ENCODE peak calls at places on chromosomes 4 and X, in seven cellular contexts. One of them, this sample, is unnamed. For H3K36me3, the result is how much of the 10 kb centered on the place peaks cover.

GRCh38 chrX:1440506-1440905 is 12.2 kb downstream of the ASMTL start:
- DNase-seq in Peyer's patch: no peak
- DNase-seq in CD8-positive, alpha-beta T cell: no peak
- DNase-seq in IMR-90: no peak
- DNase-seq in mucosa of descending colon: no peak
- DNase-seq in lower lobe of right lung: peak
- DNase-seq in fibroblast of lung: no peak
- DNase-seq in this sample: no peak

GRCh38 chrX:12372111-12372510 is 233.8 kb downstream of the FRMPD4 start:
- DNase-seq in fibroblast of lung: no peak
- DNase-seq in CD8-positive, alpha-beta T cell: no peak
- DNase-seq in lower lobe of right lung: no peak
- DNase-seq in IMR-90: peak
- DNase-seq in mucosa of descending colon: no peak
- DNase-seq in Peyer's patch: no peak
- DNase-seq in this sample: no peak

GRCh38 chrX:69073721-69074120 is 91.5 kb downstream of the PJA1 start:
- DNase-seq in CD8-positive, alpha-beta T cell: no peak
- DNase-seq in fibroblast of lung: no peak
- DNase-seq in mucosa of descending colon: no peak
- DNase-seq in IMR-90: no peak
- DNase-seq in Peyer's patch: no peak
- DNase-seq in lower lobe of right lung: no peak
- DNase-seq in this sample: no peak

GRCh38 chr4:168612435-168613139 is 115.7 kb downstream of the PALLD start:
- DNase-seq in mucosa of descending colon: no peak
- DNase-seq in Peyer's patch: no peak
- DNase-seq in fibroblast of lung: peak
- DNase-seq in lower lobe of right lung: no peak
- DNase-seq in IMR-90: peak
- DNase-seq in CD8-positive, alpha-beta T cell: no peak
- DNase-seq in this sample: no peak

GRCh38 chrX:137432609-137433008 is 133.3 kb upstream of the ZIC3 start:
- DNase-seq in mucosa of descending colon: no peak
- DNase-seq in CD8-positive, alpha-beta T cell: no peak
- DNase-seq in IMR-90: no peak
- DNase-seq in fibroblast of lung: no peak
- DNase-seq in Peyer's patch: no peak
- DNase-seq in lower lobe of right lung: no peak
- DNase-seq in this sample: no peak

GRCh38 chrX:107542500-107542899 is 85.8 kb upstream of the PRPS1 start:
- DNase-seq in lower lobe of right lung: no peak
- DNase-seq in CD8-positive, alpha-beta T cell: no peak
- DNase-seq in IMR-90: peak
- DNase-seq in mucosa of descending colon: no peak
- DNase-seq in Peyer's patch: no peak
- DNase-seq in fibroblast of lung: peak
- DNase-seq in this sample: no peak

GRCh38 chr4:182842104-182842600 is 75.0 kb downstream of the DCTD start:
- DNase-seq in CD8-positive, alpha-beta T cell: no peak
- DNase-seq in fibroblast of lung: no peak
- DNase-seq in Peyer's patch: no peak
- DNase-seq in mucosa of descending colon: no peak
- DNase-seq in lower lobe of right lung: no peak
- DNase-seq in IMR-90: no peak
- DNase-seq in this sample: no peak

GRCh38 chr4:48484494-48485168 is 1.5 kb downstream of the SLC10A4 start:
- DNase-seq in CD8-positive, alpha-beta T cell: no peak
- DNase-seq in fibroblast of lung: no peak
- DNase-seq in Peyer's patch: no peak
- DNase-seq in IMR-90: no peak
- DNase-seq in lower lobe of right lung: no peak
- DNase-seq in mucosa of descending colon: no peak
- DNase-seq in this sample: no peak

GRCh38 chr4:177853198-177853597 is 411.0 kb upstream of the AGA start:
- DNase-seq in lower lobe of right lung: no peak
- DNase-seq in fibroblast of lung: no peak
- DNase-seq in IMR-90: no peak
- DNase-seq in CD8-positive, alpha-beta T cell: no peak
- DNase-seq in mucosa of descending colon: no peak
- DNase-seq in Peyer's patch: no peak
- DNase-seq in this sample: no peak

GRCh38 chr4:108814327-108814726 is 51.5 kb upstream of the ETNPPL start:
- DNase-seq in fibroblast of lung: no peak
- DNase-seq in Peyer's patch: no peak
- DNase-seq in CD8-positive, alpha-beta T cell: no peak
- DNase-seq in lower lobe of right lung: no peak
- DNase-seq in IMR-90: no peak
- DNase-seq in mucosa of descending colon: no peak
- DNase-seq in this sample: peak

GRCh38 chr4:1414831-1415680 is 8.8 kb upstream of the NKX1-1 start:
- DNase-seq in IMR-90: no peak
- DNase-seq in mucosa of descending colon: no peak
- DNase-seq in CD8-positive, alpha-beta T cell: no peak
- DNase-seq in fibroblast of lung: no peak
- DNase-seq in lower lobe of right lung: peak
- DNase-seq in Peyer's patch: peak
- DNase-seq in this sample: no peak

GRCh38 chr4:56250801-56251200 is 136.5 kb downstream of the AASDH start:
- DNase-seq in mucosa of descending colon: no peak
- DNase-seq in CD8-positive, alpha-beta T cell: no peak
- DNase-seq in Peyer's patch: no peak
- DNase-seq in IMR-90: no peak
- DNase-seq in fibroblast of lung: no peak
- DNase-seq in lower lobe of right lung: no peak
- DNase-seq in this sample: no peak

GRCh38 chr4:185874516-185875230 is 62.7 kb upstream of the SORBS2 start:
- DNase-seq in IMR-90: peak
- DNase-seq in lower lobe of right lung: no peak
- DNase-seq in Peyer's patch: no peak
- DNase-seq in mucosa of descending colon: no peak
- DNase-seq in fibroblast of lung: peak
- DNase-seq in CD8-positive, alpha-beta T cell: no peak
- DNase-seq in this sample: no peak

GRCh38 chrX:110944793-110945466 is 149.3 kb upstream of the CHRDL1 start:
- DNase-seq in fibroblast of lung: no peak
- DNase-seq in Peyer's patch: no peak
- DNase-seq in IMR-90: no peak
- DNase-seq in CD8-positive, alpha-beta T cell: no peak
- DNase-seq in lower lobe of right lung: no peak
- DNase-seq in mucosa of descending colon: no peak
- DNase-seq in this sample: no peak

GRCh38 chr4:16157609-16158503 is 68.4 kb downstream of the TAPT1 start:
- DNase-seq in Peyer's patch: no peak
- DNase-seq in mucosa of descending colon: no peak
- DNase-seq in fibroblast of lung: no peak
- DNase-seq in lower lobe of right lung: no peak
- DNase-seq in IMR-90: no peak
- DNase-seq in CD8-positive, alpha-beta T cell: no peak
- DNase-seq in this sample: no peak

GRCh38 chr4:93684571-93684970 is 144.0 kb upstream of the ATOH1 start:
- DNase-seq in CD8-positive, alpha-beta T cell: no peak
- DNase-seq in mucosa of descending colon: no peak
- DNase-seq in fibroblast of lung: no peak
- DNase-seq in lower lobe of right lung: no peak
- DNase-seq in IMR-90: no peak
- DNase-seq in Peyer's patch: no peak
- DNase-seq in this sample: no peak

GRCh38 chrX:131746491-131746968 is 202.7 kb downstream of the OR13H1 start:
- DNase-seq in CD8-positive, alpha-beta T cell: no peak
- DNase-seq in mucosa of descending colon: peak
- DNase-seq in fibroblast of lung: no peak
- DNase-seq in lower lobe of right lung: no peak
- DNase-seq in Peyer's patch: peak
- DNase-seq in IMR-90: peak
- DNase-seq in this sample: peak

GRCh38 chr4:52822583-52823477 is 39.3 kb upstream of the RASL11B start:
- DNase-seq in lower lobe of right lung: no peak
- DNase-seq in IMR-90: peak
- DNase-seq in mucosa of descending colon: no peak
- DNase-seq in Peyer's patch: no peak
- DNase-seq in CD8-positive, alpha-beta T cell: no peak
- DNase-seq in fibroblast of lung: peak
- DNase-seq in this sample: no peak

GRCh38 chrX:119325456-119325855 is 73.7 kb upstream of the SLC25A43 start:
- DNase-seq in lower lobe of right lung: no peak
- DNase-seq in CD8-positive, alpha-beta T cell: no peak
- DNase-seq in Peyer's patch: no peak
- DNase-seq in IMR-90: no peak
- DNase-seq in mucosa of descending colon: no peak
- DNase-seq in fibroblast of lung: no peak
- DNase-seq in this sample: no peak

GRCh38 chr4:147984065-147984777 is 252.3 kb downstream of the ARHGAP10 start:
- DNase-seq in Peyer's patch: no peak
- DNase-seq in lower lobe of right lung: no peak
- DNase-seq in CD8-positive, alpha-beta T cell: no peak
- DNase-seq in fibroblast of lung: peak
- DNase-seq in mucosa of descending colon: no peak
- DNase-seq in IMR-90: peak
- DNase-seq in this sample: peak

GRCh38 chr4:53914313-53915016 is 149.9 kb downstream of the CHIC2 start:
- DNase-seq in CD8-positive, alpha-beta T cell: no peak
- DNase-seq in IMR-90: peak
- DNase-seq in lower lobe of right lung: peak
- DNase-seq in Peyer's patch: peak
- DNase-seq in fibroblast of lung: peak
- DNase-seq in mucosa of descending colon: no peak
- DNase-seq in this sample: no peak

GRCh38 chr4:150323551-150324325 is 245.5 kb downstream of the DCLK2 start:
- DNase-seq in mucosa of descending colon: no peak
- DNase-seq in lower lobe of right lung: no peak
- DNase-seq in CD8-positive, alpha-beta T cell: no peak
- DNase-seq in Peyer's patch: no peak
- DNase-seq in IMR-90: peak
- DNase-seq in fibroblast of lung: peak
- DNase-seq in this sample: no peak

GRCh38 chrX:103688949-103689348 is 2.5 kb upstream of the MORF4L2 start:
- DNase-seq in IMR-90: peak
- DNase-seq in CD8-positive, alpha-beta T cell: no peak
- DNase-seq in fibroblast of lung: peak
- DNase-seq in lower lobe of right lung: no peak
- DNase-seq in Peyer's patch: no peak
- DNase-seq in mucosa of descending colon: no peak
- DNase-seq in this sample: peak

GRCh38 chr4:121998024-121998423 is 46.2 kb upstream of the TRPC3 start:
- DNase-seq in fibroblast of lung: no peak
- DNase-seq in Peyer's patch: no peak
- DNase-seq in lower lobe of right lung: no peak
- DNase-seq in IMR-90: no peak
- DNase-seq in CD8-positive, alpha-beta T cell: no peak
- DNase-seq in mucosa of descending colon: no peak
- DNase-seq in this sample: no peak
- TF ChIP-seq CTCF in fibroblast of lung: no peak
- TF ChIP-seq CTCF in Peyer's patch: no peak
- TF ChIP-seq CTCF in lower lobe of right lung: no peak
- TF ChIP-seq CTCF in IMR-90: no peak
- TF ChIP-seq CTCF in CD8-positive, alpha-beta T cell: no peak
- TF ChIP-seq CTCF in mucosa of descending colon: no peak
- TF ChIP-seq CTCF in this sample: no peak

DNA sequence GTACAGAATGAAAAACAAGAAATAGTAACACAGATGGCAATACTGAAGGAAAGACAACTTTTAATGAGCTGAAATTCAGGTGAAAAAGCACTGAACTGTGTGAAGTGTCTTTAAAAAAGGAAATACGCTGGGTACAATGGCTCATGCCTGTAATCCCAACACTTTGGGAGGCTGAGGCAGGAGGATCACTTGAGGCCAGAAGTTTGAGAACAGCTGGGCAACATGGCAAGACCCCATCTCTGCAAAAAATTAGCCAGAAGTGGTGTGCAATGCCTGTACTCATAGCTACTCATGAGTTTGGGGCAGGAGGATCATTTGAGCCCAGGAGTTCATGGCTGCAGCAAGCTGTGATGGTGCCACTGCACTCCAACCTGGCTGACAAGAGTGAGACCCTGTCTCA is 59.8 kb upstream of the COX18 start:
- DNase-seq in CD8-positive, alpha-beta T cell: no peak
- DNase-seq in Peyer's patch: no peak
- DNase-seq in lower lobe of right lung: no peak
- DNase-seq in IMR-90: no peak
- DNase-seq in mucosa of descending colon: no peak
- DNase-seq in fibroblast of lung: no peak
- DNase-seq in this sample: no peak
- H3K36me3 ChIP-seq in CD8-positive, alpha-beta T cell: under half
- H3K36me3 ChIP-seq in Peyer's patch: half or more
- H3K36me3 ChIP-seq in lower lobe of right lung: half or more
- H3K36me3 ChIP-seq in IMR-90: under half
- H3K36me3 ChIP-seq in mucosa of descending colon: under half
- H3K36me3 ChIP-seq in fibroblast of lung: under half
- H3K36me3 ChIP-seq in this sample: under half

GRCh38 chr4:104491826-104492771 is 2.6 kb downstream of the CXXC4 start:
- DNase-seq in Peyer's patch: no peak
- DNase-seq in CD8-positive, alpha-beta T cell: no peak
- DNase-seq in mucosa of descending colon: no peak
- DNase-seq in IMR-90: no peak
- DNase-seq in fibroblast of lung: peak
- DNase-seq in lower lobe of right lung: no peak
- DNase-seq in this sample: peak

GRCh38 chr4:104489731-104490095 is 5.0 kb downstream of the CXXC4 start:
- DNase-seq in lower lobe of right lung: no peak
- DNase-seq in mucosa of descending colon: no peak
- DNase-seq in CD8-positive, alpha-beta T cell: no peak
- DNase-seq in IMR-90: no peak
- DNase-seq in fibroblast of lung: no peak
- DNase-seq in Peyer's patch: no peak
- DNase-seq in this sample: no peak

GRCh38 chr4:104490770-104491395 is 3.8 kb downstream of the CXXC4 start:
- DNase-seq in mucosa of descending colon: peak
- DNase-seq in IMR-90: peak
- DNase-seq in lower lobe of right lung: peak
- DNase-seq in fibroblast of lung: peak
- DNase-seq in Peyer's patch: peak
- DNase-seq in CD8-positive, alpha-beta T cell: peak
- DNase-seq in this sample: peak

GRCh38 chr4:104491396-104491821 is 3.3 kb downstream of the CXXC4 start:
- DNase-seq in fibroblast of lung: peak
- DNase-seq in CD8-positive, alpha-beta T cell: no peak
- DNase-seq in Peyer's patch: peak
- DNase-seq in IMR-90: no peak
- DNase-seq in lower lobe of right lung: peak
- DNase-seq in mucosa of descending colon: peak
- DNase-seq in this sample: peak

GRCh38 chr4:104490096-104490769 is 4.5 kb downstream of the CXXC4 start:
- DNase-seq in IMR-90: no peak
- DNase-seq in Peyer's patch: peak
- DNase-seq in lower lobe of right lung: no peak
- DNase-seq in fibroblast of lung: peak
- DNase-seq in CD8-positive, alpha-beta T cell: no peak
- DNase-seq in mucosa of descending colon: no peak
- DNase-seq in this sample: peak
- H3K4me3 ChIP-seq in IMR-90: no peak
- H3K4me3 ChIP-seq in Peyer's patch: peak
- H3K4me3 ChIP-seq in lower lobe of right lung: peak
- H3K4me3 ChIP-seq in fibroblast of lung: no peak
- H3K4me3 ChIP-seq in CD8-positive, alpha-beta T cell: peak
- H3K4me3 ChIP-seq in mucosa of descending colon: no peak
- H3K4me3 ChIP-seq in this sample: peak

DNA sequence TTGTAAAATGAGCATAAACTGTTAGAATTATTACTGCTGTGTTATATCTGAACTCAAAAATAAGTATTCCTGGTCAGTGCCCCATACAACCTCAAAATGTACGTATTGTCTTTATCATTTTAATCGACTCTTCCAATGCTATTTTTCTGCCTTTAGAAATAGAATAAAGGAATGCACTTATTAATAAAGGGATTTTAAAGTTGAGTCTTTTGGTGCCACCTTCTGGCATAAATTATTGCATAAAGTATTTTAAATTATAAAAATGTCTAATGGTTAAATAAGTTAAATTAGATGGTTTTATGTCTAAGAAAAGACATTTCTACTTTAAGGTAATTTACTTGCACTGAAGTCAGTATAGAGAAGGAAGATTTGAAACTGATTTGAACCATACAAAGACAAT is 424.0 kb upstream of the NDST4 start:
- DNase-seq in fibroblast of lung: peak
- DNase-seq in Peyer's patch: no peak
- DNase-seq in lower lobe of right lung: no peak
- DNase-seq in CD8-positive, alpha-beta T cell: no peak
- DNase-seq in IMR-90: no peak
- DNase-seq in mucosa of descending colon: no peak
- DNase-seq in this sample: no peak
- TF ChIP-seq CTCF in fibroblast of lung: no peak
- TF ChIP-seq CTCF in Peyer's patch: no peak
- TF ChIP-seq CTCF in lower lobe of right lung: peak
- TF ChIP-seq CTCF in CD8-positive, alpha-beta T cell: no peak
- TF ChIP-seq CTCF in IMR-90: no peak
- TF ChIP-seq CTCF in mucosa of descending colon: no peak
- TF ChIP-seq CTCF in this sample: no peak

This sample was measured in GM06990.